ENCODE peak calls at places on chromosomes 16 and 17, in five cellular contexts. P is Peyer's patch, V is suprapubic skin, H is A549, I is transverse colon. X is an unnamed sample.

GRCh38 chr17:59431606-59432005 is 100.2 kb downstream of the YPEL2 start:
- DNase-seq in V (no peak), P (no peak), I (no peak), H (no peak), X (no peak)

GRCh38 chr17:41308251-41308917 is 725 bp downstream of the KRTAP16-1 start:
- DNase-seq in H (no peak), I (peak; percentile 63), V (peak; percentile 67), P (peak; percentile 48), X (no peak)

GRCh38 chr16:6892961-6893360 is 439.7 kb upstream of the RBFOX1 start:
- DNase-seq in P (no peak), I (no peak), H (no peak), V (no peak), X (no peak)

GRCh38 chr16:4979736-4980660 is 21.9 kb downstream of the SEC14L5 start:
- DNase-seq in I (no peak), P (peak; percentile 37), H (no peak), V (no peak), X (no peak)

GRCh38 chr16:15857779-15858560 is 1.1 kb upstream of the MYH11 start:
- DNase-seq in I (peak; percentile 49), P (peak; percentile 50), H (peak; percentile 38), V (no peak), X (no peak)

GRCh38 chr17:51617876-51618455 is 357.6 kb downstream of the UTP18 start:
- DNase-seq in I (no peak), V (no peak), H (no peak), P (no peak), X (no peak)

GRCh38 chr16:85878407-85878806 is 20.6 kb upstream of the IRF8 start:
- DNase-seq in H (no peak), P (no peak), V (no peak), I (no peak), X (no peak)

GRCh38 chr16:59697236-59697635 is 963.1 kb upstream of the GOT2 start:
- DNase-seq in P (no peak), V (no peak), I (no peak), H (no peak), X (no peak)

GRCh38 chr16:89431158-89431584 is 59.2 kb downstream of the ANKRD11 start:
- DNase-seq in H (peak; percentile 52), V (no peak), I (peak; percentile 72), P (peak; percentile 78), X (peak; percentile 41)

GRCh38 chr16:50719401-50720337 is 22.2 kb upstream of the CYLD start:
- DNase-seq in I (peak; percentile 66), V (no peak), H (no peak), P (no peak), X (no peak)

GRCh38 chr16:22216191-22216831 is 10.2 kb downstream of the EEF2K start:
- DNase-seq in P (no peak), I (no peak), H (no peak), V (no peak), X (peak; percentile 85)

GRCh38 chr16:78177927-78178326 is 78.5 kb downstream of the WWOX start:
- DNase-seq in I (no peak), V (no peak), P (no peak), H (no peak), X (no peak)

GRCh38 chr16:88875703-88876234 is 9.3 kb upstream of the PABPN1L start:
- DNase-seq in H (no peak), I (no peak), V (no peak), P (no peak), X (no peak)

GRCh38 chr17:56125830-56126819 is 27.1 kb upstream of the ANKFN1 start:
- DNase-seq in H (no peak), P (no peak), V (no peak), I (no peak), X (peak; percentile 25)

GRCh38 chr17:3982541-3983017 is 18.3 kb upstream of the ATP2A3 start:
- DNase-seq in P (peak; percentile 43), V (peak; percentile 31), H (no peak), I (no peak), X (no peak)

GRCh38 chr16:27867122-27868110 is 196.1 kb downstream of the GSG1L start:
- DNase-seq in I (peak; percentile 71), H (peak; percentile 56), P (peak; percentile 75), V (no peak), X (peak; percentile 85)

GRCh38 chr16:29708917-29709600 is 30.1 kb downstream of the QPRT start:
- DNase-seq in I (no peak), V (no peak), H (no peak), P (no peak), X (no peak)

GRCh38 chr16:19289805-19290490 is 4.4 kb downstream of the CLEC19A start:
- DNase-seq in I (no peak), P (no peak), H (no peak), V (no peak), X (no peak)

GRCh38 chr17:68100000-68100641 is 64.6 kb downstream of the KPNA2 start:
- DNase-seq in I (no peak), P (no peak), H (no peak), V (no peak), X (no peak)

GRCh38 chr17:2798679-2799078 is 2.4 kb downstream of the RAP1GAP2 start:
- DNase-seq in P (no peak), V (no peak), I (no peak), H (no peak), X (no peak)

GRCh38 chr16:88926374-88926990 is 50.5 kb downstream of the CBFA2T3 start:
- DNase-seq in P (no peak), I (no peak), V (no peak), H (no peak), X (no peak)

GRCh38 chr17:75809631-75810111 is 25.1 kb downstream of the UNK start:
- DNase-seq in I (no peak), V (peak; percentile 62), P (peak; percentile 45), H (no peak), X (no peak)
- TF ChIP-seq POLR2A in I (no peak), V (no peak), P (no peak), H (no peak), X (no peak)

GRCh38 chr16:70523621-70524405 is at the start of gene SF3B3:
- DNase-seq in H (peak; percentile 60), V (peak; percentile 79), P (peak; percentile 80), I (peak; percentile 72), X (peak; percentile 92)
- TF ChIP-seq POLR2A in H (peak; percentile 50), V (no peak), P (peak; percentile 2), I (peak; percentile 78), X (peak; percentile 86)

GRCh38 chr17:78127888-78128615 is 503 bp downstream of the TMC6 start:
- DNase-seq in V (peak; percentile 77), H (peak; percentile 45), P (peak; percentile 77), I (peak; percentile 51), X (peak; percentile 70)

GRCh38 chr17:78125976-78126894 is 2.3 kb downstream of the TMC6 start:
- DNase-seq in V (no peak), P (no peak), I (no peak), H (no peak), X (no peak)

GRCh38 chr17:78128616-78129384 is at the start of gene TMC6:
- DNase-seq in P (peak; percentile 84), V (peak; percentile 70), I (peak; percentile 83), H (peak; percentile 74), X (peak; percentile 89)

GRCh38 chr17:78126895-78127239 is 1.7 kb downstream of the TMC6 start:
- DNase-seq in I (no peak), H (no peak), P (no peak), V (no peak), X (no peak)

DNA sequence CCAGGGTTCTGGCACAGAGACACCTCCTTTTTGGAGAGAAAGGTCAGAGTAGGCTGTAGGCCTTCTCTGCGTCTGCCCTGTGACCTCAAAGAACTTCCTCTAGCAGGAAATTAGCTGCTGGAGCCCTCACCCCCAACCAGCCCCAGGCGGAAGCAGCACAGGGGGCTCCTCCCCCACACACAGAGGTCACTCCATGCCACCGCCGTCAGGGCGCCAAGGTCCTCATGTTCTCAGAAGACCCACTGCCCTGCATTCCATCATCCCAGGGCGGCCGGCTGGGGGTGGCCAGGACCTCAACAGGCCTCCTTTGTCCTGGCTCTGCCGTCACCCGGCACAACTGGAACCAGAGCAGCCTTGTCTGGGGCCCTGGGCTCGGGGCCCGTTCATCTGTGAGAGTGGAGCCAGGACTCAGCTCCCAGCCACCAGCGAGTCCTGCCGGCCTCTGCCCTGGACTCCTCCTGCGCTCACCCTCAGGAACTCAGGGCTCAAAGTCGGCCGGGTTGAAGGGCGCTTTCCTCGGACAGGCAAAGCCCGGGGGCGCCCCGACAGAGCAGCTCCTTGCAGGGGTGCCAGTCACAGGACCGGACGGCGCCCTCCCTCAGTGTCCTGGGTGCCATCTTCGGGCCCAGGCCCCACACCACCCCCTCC is 1.2 kb downstream of the TMC6 start:
- DNase-seq in P (peak; percentile 79), I (peak; percentile 75), V (no peak), H (no peak), X (peak; percentile 60)
- TF ChIP-seq POLR2A in P (peak; percentile 57), I (peak; percentile 47), V (no peak), H (no peak), X (peak; percentile 40)

GRCh38 chr17:43521389-43521788 is 24.8 kb downstream of the ETV4 start:
- DNase-seq in P (no peak), H (no peak), V (peak; percentile 34), I (no peak), X (no peak)
- TF ChIP-seq POLR2A in P (no peak), H (no peak), V (no peak), I (no peak), X (no peak)

DNA sequence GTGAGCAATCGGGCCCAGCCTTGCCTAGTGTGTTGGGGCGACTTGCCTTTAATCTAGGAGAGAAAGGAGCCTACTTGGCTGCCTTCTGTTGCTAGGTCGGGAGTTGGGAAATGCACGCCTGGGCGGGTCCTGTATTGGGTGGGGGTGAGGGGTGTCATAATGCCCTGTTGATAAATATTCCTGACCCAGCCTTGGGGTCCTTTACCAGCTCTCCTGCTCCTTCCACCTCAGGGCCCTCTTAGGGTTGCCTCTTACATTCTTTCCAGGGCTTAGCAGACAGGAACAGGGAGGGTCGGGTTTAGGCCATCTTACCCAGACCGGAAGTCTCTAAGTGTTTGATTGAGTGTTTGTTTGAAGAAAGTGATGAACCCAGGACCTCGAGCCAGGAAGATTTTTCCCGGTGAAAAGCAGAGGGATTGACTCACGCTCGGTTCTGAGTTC is 112.9 kb downstream of the SEC14L1 start:
- DNase-seq in H (no peak), I (no peak), P (no peak), V (no peak), X (no peak)
- TF ChIP-seq POLR2A in H (no peak), I (no peak), P (no peak), V (no peak), X (no peak)

DNA sequence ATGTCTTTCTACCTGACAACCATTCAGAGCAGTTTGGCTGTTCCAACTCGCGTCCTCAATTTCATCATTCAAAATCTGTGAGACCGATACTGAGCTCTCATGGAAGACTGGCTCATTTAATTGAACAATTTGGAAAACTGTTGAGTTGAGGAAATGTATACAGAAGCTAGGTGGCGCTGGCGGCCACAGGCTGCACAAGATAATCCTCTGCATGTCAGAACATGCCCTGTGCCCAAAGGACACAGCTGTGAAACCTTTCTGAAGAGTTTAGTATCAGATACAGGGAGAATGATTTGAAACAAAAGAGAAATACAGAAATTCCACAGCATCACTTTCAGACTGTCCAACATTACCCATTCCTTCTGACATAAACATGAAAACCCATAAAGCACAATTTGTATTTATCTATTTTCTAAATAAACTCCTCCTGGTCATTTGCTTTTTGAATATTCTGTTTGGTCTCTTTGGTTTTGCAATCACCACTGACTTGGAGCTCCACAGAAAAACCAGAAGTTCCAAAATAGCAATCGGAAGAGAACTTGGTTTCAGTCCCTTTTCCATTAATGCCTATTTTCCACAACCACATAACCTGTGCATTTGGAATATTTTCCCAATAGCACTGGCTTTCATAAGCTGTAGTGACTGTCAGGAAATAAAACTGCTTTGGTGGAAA is 192.8 kb downstream of the MAP2K6 start:
- DNase-seq in H (peak; percentile 54), V (peak; percentile 71), I (peak; percentile 75), P (peak; percentile 68), X (peak; percentile 62)
- TF ChIP-seq POLR2A in H (no peak), V (no peak), I (no peak), P (no peak), X (no peak)